ENCODE peak calls at places on chromosomes 2 and 18, in six cellular contexts. G is fibroblast of the aortic adventitia, B is OCI-LY7, J is hepatocyte, D is foreskin fibroblast, K is Peyer's patch. N is an unnamed sample.

GRCh38 chr2:173434729-173435345 is 80.2 kb downstream of the CDCA7 start:
- DNase-seq in G (no peak), B (no peak), J (no peak), D (no peak), K (no peak), N (no peak)

GRCh38 chr18:23236876-23237468 is 101.7 kb downstream of the CABLES1 start:
- DNase-seq in G (no peak), B (no peak), J (no peak), D (no peak), K (no peak), N (no peak)

GRCh38 chr2:105731511-105731910 is 13.2 kb upstream of the NCK2 start:
- DNase-seq in G (no peak), B (peak), J (no peak), D (no peak), K (no peak), N (no peak)

GRCh38 chr2:217054791-217055190 is 194.9 kb upstream of the TNP1 start:
- DNase-seq in G (no peak), B (no peak), J (no peak), D (no peak), K (no peak), N (no peak)

GRCh38 chr2:150676747-150677382 is 189.4 kb upstream of the RND3 start:
- DNase-seq in G (no peak), B (no peak), J (peak), D (no peak), K (no peak), N (no peak)

GRCh38 chr18:54776282-54776977 is 51.8 kb upstream of the RAB27B start:
- DNase-seq in G (peak), B (no peak), J (peak), D (peak), K (no peak), N (peak)

GRCh38 chr18:12304351-12305210 is 3.5 kb upstream of the TUBB6 start:
- DNase-seq in G (no peak), B (no peak), J (no peak), D (no peak), K (no peak), N (no peak)

GRCh38 chr2:3536682-3537632 is 17.6 kb upstream of the ADI1 start:
- DNase-seq in G (peak), B (peak), J (peak), D (peak), K (no peak), N (no peak)

GRCh38 chr2:241519669-241520068 is 11.3 kb upstream of the STK25 start:
- DNase-seq in G (no peak), B (no peak), J (no peak), D (no peak), K (no peak), N (no peak)

GRCh38 chr18:1691860-1692259 is 787.2 kb downstream of the ADCYAP1 start:
- DNase-seq in G (no peak), B (no peak), J (no peak), D (no peak), K (no peak), N (no peak)

GRCh38 chr2:180227461-180227860 is 220.4 kb upstream of the CWC22 start:
- DNase-seq in G (peak), B (no peak), J (no peak), D (no peak), K (no peak), N (no peak)

GRCh38 chr2:2547451-2547850 is 216.4 kb upstream of the MYT1L start:
- DNase-seq in G (no peak), B (no peak), J (no peak), D (no peak), K (no peak), N (no peak)

GRCh38 chr2:151051584-151052220 is 210.0 kb downstream of the RBM43 start:
- DNase-seq in G (peak), B (peak), J (peak), D (peak), K (no peak), N (no peak)

GRCh38 chr2:43219383-43220228 is 6.8 kb downstream of the ZFP36L2 start:
- DNase-seq in G (peak), B (peak), J (peak), D (peak), K (peak), N (no peak)

GRCh38 chr2:140861666-140862065 is 1269.2 kb downstream of the LRP1B start:
- DNase-seq in G (no peak), B (no peak), J (no peak), D (no peak), K (no peak), N (peak)

GRCh38 chr2:238240761-238241711 is 1.2 kb upstream of the HES6 start:
- DNase-seq in G (no peak), B (peak), J (peak), D (peak), K (no peak), N (no peak)

DNA sequence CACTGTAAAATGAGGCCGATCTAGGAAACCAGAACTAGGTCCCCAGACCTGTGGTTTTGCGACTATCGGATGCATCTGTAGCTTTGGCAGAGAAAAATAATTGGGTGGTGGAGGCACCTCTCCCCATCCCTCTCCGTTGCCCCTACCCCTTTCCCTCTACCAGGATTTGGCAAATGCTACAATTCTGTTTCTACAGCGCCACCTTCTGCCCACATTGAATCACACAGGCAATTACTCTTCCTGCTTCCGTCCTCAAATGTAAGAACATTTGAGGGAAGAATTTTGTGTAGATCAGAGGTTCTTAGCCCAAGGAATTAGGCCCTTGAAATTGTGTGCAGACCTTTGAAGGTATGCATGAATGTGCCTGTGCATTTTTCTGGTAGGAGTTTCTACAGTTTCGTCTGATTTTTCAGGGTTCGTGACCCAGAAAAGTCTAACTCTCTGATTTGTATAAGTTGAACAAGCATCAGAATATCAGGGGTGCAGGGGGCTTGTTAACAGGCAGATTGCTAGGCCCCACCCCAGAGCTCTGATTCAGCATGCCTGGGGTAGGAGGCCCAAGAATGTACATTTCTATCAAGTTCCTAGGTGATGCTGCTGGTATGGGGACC is 11.2 kb downstream of the ATP6V1B1 start:
- DNase-seq in G (peak), B (peak), J (peak), D (peak), K (peak), N (peak)
- H3K4me3 ChIP-seq in G (no peak), B (peak), J (no peak), D (no peak), K (no peak), N (no peak)

DNA sequence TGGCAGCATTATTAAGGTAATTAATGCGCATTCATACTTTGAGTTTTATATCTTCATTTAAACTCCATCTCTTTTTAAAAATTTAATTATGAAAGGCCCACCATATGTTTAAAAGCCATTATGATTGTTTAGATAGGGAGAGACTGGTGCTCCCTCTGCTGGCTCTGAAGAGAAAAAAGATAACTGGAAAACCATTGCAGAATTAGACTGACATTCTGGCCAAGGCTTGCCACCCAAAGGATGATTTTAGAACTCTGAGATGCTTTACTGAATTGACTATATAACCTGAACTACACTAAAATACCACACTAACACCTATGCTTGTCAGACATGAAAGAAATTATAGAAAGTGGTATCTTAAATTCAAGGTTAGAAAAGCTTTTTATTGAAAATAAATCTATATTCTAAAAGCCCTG is 127.6 kb upstream of the SPOPL start:
- DNase-seq in G (peak), B (peak), J (peak), D (peak), K (no peak), N (no peak)
- TF ChIP-seq CTCF in G (peak), B (peak), J (peak), D (peak), K (peak), N (peak)

GRCh38 chr2:85395912-85396475 is 14.2 kb downstream of the CAPG start:
- DNase-seq in G (no peak), B (no peak), J (no peak), D (no peak), K (no peak), N (no peak)
- H3K4me3 ChIP-seq in G (no peak), B (no peak), J (no peak), D (no peak), K (no peak), N (no peak)

GRCh38 chr2:66853585-66853984 is 418.7 kb downstream of the MEIS1 start:
- DNase-seq in G (no peak), B (no peak), J (no peak), D (peak), K (no peak), N (no peak)

GRCh38 chr2:66850406-66850805 is 415.5 kb downstream of the MEIS1 start:
- DNase-seq in G (no peak), B (no peak), J (no peak), D (no peak), K (no peak), N (no peak)

GRCh38 chr2:66849128-66849527 is 414.2 kb downstream of the MEIS1 start:
- DNase-seq in G (no peak), B (no peak), J (no peak), D (no peak), K (no peak), N (no peak)

GRCh38 chr2:66851449-66851872 is 416.5 kb downstream of the MEIS1 start:
- DNase-seq in G (peak), B (no peak), J (peak), D (peak), K (no peak), N (no peak)

GRCh38 chr2:66854304-66854703 is 419.4 kb downstream of the MEIS1 start:
- DNase-seq in G (no peak), B (no peak), J (no peak), D (peak), K (no peak), N (no peak)
- TF ChIP-seq CTCF in G (no peak), B (no peak), J (no peak), D (no peak), K (no peak), N (no peak)

GRCh38 chr2:127670957-127671290 is 4.4 kb downstream of the LIMS2 start:
- DNase-seq in G (no peak), B (no peak), J (no peak), D (no peak), K (no peak), N (no peak)

GRCh38 chr2:127674241-127675209 is 805 bp downstream of the LIMS2 start:
- DNase-seq in G (no peak), B (no peak), J (no peak), D (no peak), K (no peak), N (no peak)

GRCh38 chr2:127671557-127672302 is 3.6 kb downstream of the LIMS2 start:
- DNase-seq in G (no peak), B (no peak), J (no peak), D (no peak), K (no peak), N (no peak)

GRCh38 chr2:127673304-127674069 is 1.8 kb downstream of the LIMS2 start:
- DNase-seq in G (peak), B (no peak), J (peak), D (no peak), K (no peak), N (no peak)

GRCh38 chr2:127672341-127673303 is 2.7 kb downstream of the LIMS2 start:
- DNase-seq in G (no peak), B (no peak), J (peak), D (no peak), K (no peak), N (no peak)
- H3K4me3 ChIP-seq in G (no peak), B (no peak), J (no peak), D (no peak), K (no peak), N (no peak)

GRCh38 chr18:79590191-79591039 is 89.2 kb upstream of the CTDP1 start:
- DNase-seq in G (peak), B (no peak), J (no peak), D (no peak), K (no peak), N (no peak)

GRCh38 chr18:79589601-79590091 is 90.0 kb upstream of the CTDP1 start:
- DNase-seq in G (no peak), B (no peak), J (no peak), D (no peak), K (no peak), N (no peak)

GRCh38 chr18:79588131-79588635 is 91.4 kb upstream of the CTDP1 start:
- DNase-seq in G (no peak), B (no peak), J (no peak), D (no peak), K (no peak), N (no peak)

GRCh38 chr18:79587298-79588125 is 92.1 kb upstream of the CTDP1 start:
- DNase-seq in G (no peak), B (no peak), J (no peak), D (no peak), K (no peak), N (no peak)

GRCh38 chr18:79588636-79589481 is 90.7 kb upstream of the CTDP1 start:
- DNase-seq in G (peak), B (no peak), J (peak), D (peak), K (peak), N (no peak)
- TF ChIP-seq CTCF in G (no peak), B (no peak), J (no peak), D (no peak), K (no peak), N (no peak)

DNA sequence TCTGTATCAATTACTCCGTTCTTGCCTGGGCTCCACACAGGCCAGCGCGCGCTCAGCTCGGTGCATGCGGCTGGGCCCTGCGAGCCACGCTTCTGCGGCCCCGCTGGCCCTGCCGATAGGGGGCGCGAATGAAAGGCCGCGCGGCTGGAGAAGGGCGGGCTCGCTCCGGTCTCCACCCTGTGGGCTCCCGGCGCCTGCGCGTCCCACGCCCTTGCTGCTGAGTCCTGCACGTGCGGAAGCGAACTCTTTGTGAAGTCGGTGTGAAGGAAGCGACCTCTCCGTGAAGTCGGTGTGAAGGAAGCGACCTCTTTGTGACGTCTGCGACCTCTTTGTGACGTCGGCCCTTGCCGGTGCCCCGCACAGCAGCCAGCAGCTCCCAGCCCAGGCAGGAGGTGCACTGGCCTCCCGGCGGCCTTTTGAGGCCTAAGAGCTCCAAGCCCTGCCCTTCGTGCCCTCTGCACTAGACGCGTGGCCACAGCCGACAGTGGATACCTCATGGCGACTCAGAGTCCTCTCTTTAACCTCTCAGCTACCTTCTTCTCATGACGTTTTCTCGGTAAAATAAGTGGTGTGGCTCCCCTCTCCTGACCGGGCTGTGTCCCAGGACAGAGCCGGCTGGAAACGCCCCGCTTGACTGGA is 391.9 kb upstream of the RAB6C start:
- DNase-seq in G (no peak), B (no peak), J (no peak), D (no peak), K (no peak), N (no peak)
- H3K4me3 ChIP-seq in G (no peak), B (no peak), J (no peak), D (no peak), K (no peak), N (no peak)